ENCODE peak calls at places on chromosomes 7 and 10, in six cellular contexts. H, E, I, R, X and A are unnamed samples.

GRCh38 chr7:12578930-12579640 is 8.6 kb downstream of the SCIN start:
- DNase-seq in H (no peak), E (no peak), I (no peak), R (no peak), X (no peak), A (no peak)

GRCh38 chr10:127855976-127856375 is 36.8 kb downstream of the CLRN3 start:
- DNase-seq in H (no peak), E (no peak), I (peak), R (no peak), X (no peak), A (peak)

GRCh38 chr7:146773506-146773905 is 656.9 kb downstream of the CNTNAP2 start:
- DNase-seq in H (no peak), E (no peak), I (no peak), R (no peak), X (no peak), A (no peak)

GRCh38 chr7:92547579-92547978 is 19.0 kb downstream of the RBM48 start:
- DNase-seq in H (peak), E (no peak), I (no peak), R (no peak), X (no peak), A (no peak)

GRCh38 chr10:31977440-31978157 is 49.0 kb upstream of the ARHGAP12 start:
- DNase-seq in H (no peak), E (no peak), I (no peak), R (no peak), X (no peak), A (no peak)

GRCh38 chr10:80730522-80730921 is 192.8 kb downstream of the SH2D4B start:
- DNase-seq in H (no peak), E (no peak), I (peak), R (no peak), X (no peak), A (no peak)

GRCh38 chr7:100489824-100490223 is 6.1 kb downstream of the NYAP1 start:
- DNase-seq in H (no peak), E (peak), I (no peak), R (no peak), X (peak), A (no peak)

GRCh38 chr7:103140061-103140460 is 8.8 kb downstream of the NAPEPLD start:
- DNase-seq in H (no peak), E (no peak), I (no peak), R (no peak), X (no peak), A (no peak)

GRCh38 chr7:147012670-147013069 is 896.1 kb downstream of the CNTNAP2 start:
- DNase-seq in H (no peak), E (no peak), I (no peak), R (no peak), X (no peak), A (no peak)

GRCh38 chr10:118918689-118919088 is 110.8 kb upstream of the NANOS1 start:
- DNase-seq in H (no peak), E (no peak), I (no peak), R (no peak), X (no peak), A (no peak)

GRCh38 chr10:34824870-34825269 is 9.8 kb upstream of the PARD3 start:
- DNase-seq in H (no peak), E (no peak), I (peak), R (no peak), X (no peak), A (no peak)

GRCh38 chr10:116316533-116316932 is 7.7 kb upstream of the CCDC172 start:
- DNase-seq in H (no peak), E (no peak), I (no peak), R (no peak), X (no peak), A (no peak)

GRCh38 chr7:20474244-20474643 is 141.2 kb upstream of the ABCB5 start:
- DNase-seq in H (no peak), E (no peak), I (no peak), R (no peak), X (no peak), A (no peak)

GRCh38 chr10:133381041-133381440 is 2.0 kb downstream of the PAOX start:
- DNase-seq in H (peak), E (no peak), I (no peak), R (no peak), X (no peak), A (no peak)

GRCh38 chr7:95267754-95268153 is 56.6 kb downstream of the PON1 start:
- DNase-seq in H (no peak), E (no peak), I (no peak), R (no peak), X (no peak), A (no peak)

GRCh38 chr7:44211126-44211675 is 10.4 kb downstream of the YKT6 start:
- DNase-seq in H (no peak), E (no peak), I (no peak), R (no peak), X (no peak), A (no peak)

GRCh38 chr10:42827201-42827600 is 44.6 kb downstream of the BMS1 start:
- DNase-seq in H (no peak), E (no peak), I (no peak), R (no peak), X (no peak), A (no peak)

GRCh38 chr7:44965441-44965903 is 13.3 kb downstream of the MYO1G start:
- DNase-seq in H (no peak), E (no peak), I (peak), R (no peak), X (no peak), A (peak)

GRCh38 chr10:119409906-119410305 is 132.6 kb downstream of the RGS10 start:
- DNase-seq in H (no peak), E (no peak), I (no peak), R (no peak), X (no peak), A (no peak)

DNA sequence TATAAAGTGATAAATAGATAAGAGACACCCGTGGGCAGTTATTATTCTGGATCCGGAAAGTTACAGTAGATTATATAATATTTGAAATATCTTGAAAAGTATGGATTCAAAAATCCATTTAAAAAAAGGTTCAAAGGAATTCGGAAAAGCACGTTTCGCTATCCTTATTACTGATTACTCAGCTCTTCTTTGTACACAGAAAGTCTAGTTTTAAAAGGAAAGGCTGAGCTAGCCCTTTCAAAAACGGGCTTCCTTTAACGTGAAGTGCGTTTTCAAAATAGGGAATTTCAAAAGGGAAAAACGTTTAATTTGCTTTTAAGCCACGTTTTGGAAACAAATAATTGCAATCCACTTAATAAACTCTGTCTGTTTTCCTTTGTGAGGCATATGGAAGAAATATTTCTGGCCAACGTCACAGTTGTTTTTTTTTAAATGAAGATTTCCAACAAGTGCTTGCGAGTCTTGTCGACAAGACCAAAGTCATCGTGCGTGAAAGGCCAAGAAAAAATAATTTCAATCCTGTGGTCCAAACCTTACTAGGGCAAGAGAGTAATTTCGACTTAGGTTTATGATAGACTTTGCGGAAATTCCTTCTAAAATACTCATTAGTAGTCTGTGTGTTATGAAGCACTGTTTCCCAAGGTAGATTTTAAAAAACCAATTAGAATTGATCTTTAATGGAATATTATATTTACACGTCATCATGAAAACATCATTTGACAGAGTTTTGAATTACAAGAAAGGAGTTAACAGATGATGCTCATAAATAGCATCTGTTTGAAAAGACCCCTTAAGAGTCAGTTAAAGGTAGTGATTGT is 2.4 kb upstream of the SKIDA1 start:
- DNase-seq in H (no peak), E (no peak), I (no peak), R (no peak), X (no peak), A (no peak)
- H3K4me3 ChIP-seq in H (peak), E (peak), I (peak), R (peak), X (peak), A (peak)

GRCh38 chr10:73648975-73649829 is 6.6 kb downstream of the SYNPO2L start:
- DNase-seq in H (no peak), E (no peak), I (no peak), R (no peak), X (no peak), A (no peak)

GRCh38 chr10:73646598-73647041 is 5.3 kb upstream of the MYOZ1 start:
- DNase-seq in H (no peak), E (no peak), I (no peak), R (no peak), X (no peak), A (no peak)

GRCh38 chr10:73647211-73647874 is 6.1 kb upstream of the MYOZ1 start:
- DNase-seq in H (peak), E (no peak), I (peak), R (peak), X (no peak), A (no peak)

GRCh38 chr10:73647875-73648228 is 6.6 kb upstream of the MYOZ1 start:
- DNase-seq in H (no peak), E (no peak), I (no peak), R (no peak), X (no peak), A (no peak)

GRCh38 chr10:73648252-73648651 is 7.0 kb upstream of the MYOZ1 start:
- DNase-seq in H (no peak), E (no peak), I (no peak), R (no peak), X (no peak), A (no peak)
- H3K4me3 ChIP-seq in H (peak), E (peak), I (peak), R (peak), X (peak), A (peak)

GRCh38 chr7:602341-603141 is 82.9 kb upstream of the PDGFA start:
- DNase-seq in H (peak), E (no peak), I (no peak), R (peak), X (no peak), A (peak)

GRCh38 chr7:598899-599298 is 79.3 kb upstream of the PDGFA start:
- DNase-seq in H (peak), E (no peak), I (no peak), R (no peak), X (no peak), A (no peak)

GRCh38 chr7:601573-602340 is 82.1 kb upstream of the PDGFA start:
- DNase-seq in H (peak), E (no peak), I (peak), R (peak), X (no peak), A (peak)

GRCh38 chr7:600149-600814 is 80.6 kb upstream of the PDGFA start:
- DNase-seq in H (no peak), E (no peak), I (no peak), R (no peak), X (no peak), A (peak)

GRCh38 chr7:600935-601334 is 81.3 kb upstream of the PDGFA start:
- DNase-seq in H (no peak), E (no peak), I (no peak), R (no peak), X (no peak), A (peak)
- H3K4me3 ChIP-seq in H (peak), E (no peak), I (no peak), R (no peak), X (no peak), A (peak)

DNA sequence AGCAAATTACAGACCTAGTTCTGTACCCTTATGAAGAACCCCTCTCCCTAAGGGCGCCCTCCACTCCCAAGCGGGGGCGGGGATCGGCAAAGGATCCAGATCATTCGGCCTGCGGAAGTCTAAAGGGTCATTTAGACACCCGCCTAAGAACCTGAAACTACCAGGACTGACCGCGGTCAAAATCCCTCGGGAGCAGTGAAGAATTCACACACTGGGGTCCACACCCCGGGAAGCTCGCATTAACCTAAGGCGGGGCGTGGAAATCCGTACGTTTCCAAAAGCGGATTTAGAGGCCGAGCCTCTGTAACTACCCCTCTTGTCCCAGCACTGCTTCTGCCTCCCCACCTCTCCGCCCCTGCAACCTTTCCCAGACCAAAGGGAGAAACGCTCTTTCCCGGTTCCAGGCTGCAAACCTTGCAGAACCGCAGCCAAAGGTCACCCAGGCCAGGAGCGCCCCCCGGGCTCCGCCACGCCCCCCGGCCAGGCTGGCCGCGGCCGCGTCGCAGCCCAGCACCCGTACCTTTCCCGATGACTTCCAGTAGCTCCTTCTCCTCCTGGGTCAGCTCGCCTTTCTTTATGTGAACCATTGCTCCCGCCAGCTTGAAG is 464 bp downstream of the ANKMY2 start:
- DNase-seq in H (peak), E (no peak), I (peak), R (peak), X (no peak), A (peak)
- H3K4me3 ChIP-seq in H (peak), E (peak), I (peak), R (peak), X (peak), A (peak)

GRCh38 chr7:23520582-23520981 is 11.2 kb downstream of the TRA2A start:
- DNase-seq in H (no peak), E (no peak), I (no peak), R (no peak), X (no peak), A (no peak)

GRCh38 chr7:23529262-23529859 is 2.4 kb downstream of the TRA2A start:
- DNase-seq in H (peak), E (no peak), I (no peak), R (no peak), X (no peak), A (no peak)

GRCh38 chr7:23524473-23524872 is 7.3 kb downstream of the TRA2A start:
- DNase-seq in H (no peak), E (no peak), I (no peak), R (no peak), X (no peak), A (no peak)

DNA sequence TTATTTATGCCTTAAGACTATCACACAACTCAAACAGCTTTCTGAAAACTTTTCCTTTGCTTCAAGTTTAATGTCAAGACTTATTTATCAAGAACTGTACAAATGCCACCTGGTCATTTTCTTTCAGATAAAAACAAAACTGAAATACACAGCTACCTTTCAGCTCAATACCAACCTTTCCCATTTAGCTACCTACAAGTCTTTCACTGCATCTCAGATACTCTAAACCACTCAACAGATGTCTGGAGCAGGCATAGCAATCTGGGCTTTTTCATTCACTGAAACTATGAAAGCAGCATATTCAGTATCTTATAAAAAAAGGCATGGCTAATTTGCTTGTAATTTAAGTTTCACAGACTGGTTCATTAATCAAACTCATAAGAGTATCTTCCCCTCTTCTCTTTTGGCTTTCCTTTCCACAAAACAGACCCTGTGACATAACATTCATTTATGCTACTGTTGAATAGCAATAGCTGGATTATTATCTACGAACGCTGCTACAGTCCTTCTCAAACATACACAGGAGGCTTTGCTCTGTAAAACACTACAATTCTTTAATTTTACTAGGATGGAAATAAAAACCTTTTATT is 8.2 kb downstream of the TRA2A start:
- DNase-seq in H (no peak), E (no peak), I (no peak), R (no peak), X (no peak), A (no peak)
- H3K4me3 ChIP-seq in H (no peak), E (no peak), I (no peak), R (no peak), X (no peak), A (no peak)